ENCODE peak calls at places on chromosomes 13 and 19, in eight cellular contexts. S is mucosa of descending colon; E is CD8-positive, alpha-beta memory T cell; W is RPMI7951; T is PC-3; N is AG09309; R is activated CD4-positive, CD25-positive, alpha-beta regulatory T cell; V is naive thymus-derived CD8-positive, alpha-beta T cell. Q is an unnamed sample.
A peak's percentile ranks its signal among the peaks of the same experiment; 100 is the strongest.

GRCh38 chr13:79423801-79424642 is 18.0 kb upstream of the RBM26 start:
- DNase-seq in N (no peak), V (no peak), E (no peak), T (peak; percentile 58), W (peak; percentile 53), S (no peak), R (peak; percentile 0), Q (peak; percentile 48)

GRCh38 chr19:2616741-2617392 is 85.6 kb downstream of the GNG7 start:
- DNase-seq in W (no peak), T (no peak), V (no peak), N (no peak), E (no peak), R (no peak), S (no peak), Q (no peak)

GRCh38 chr19:31511696-31512095 is 162.5 kb upstream of the TSHZ3 start:
- DNase-seq in W (no peak), E (no peak), R (no peak), T (no peak), S (no peak), N (no peak), V (no peak), Q (no peak)

GRCh38 chr13:59437902-59438301 is 725.8 kb downstream of the DIAPH3 start:
- DNase-seq in S (no peak), N (no peak), V (no peak), T (no peak), W (no peak), E (no peak), R (no peak), Q (no peak)

GRCh38 chr13:111414341-111414740 is 93.9 kb downstream of the TEX29 start:
- DNase-seq in E (no peak), V (no peak), R (no peak), N (no peak), S (no peak), W (no peak), T (no peak), Q (no peak)

GRCh38 chr13:87120476-87120875 is 550.7 kb upstream of the SLITRK5 start:
- DNase-seq in S (no peak), W (no peak), N (no peak), T (no peak), E (no peak), V (no peak), R (no peak), Q (no peak)

GRCh38 chr19:23771348-23771747 is 12.7 kb upstream of the ZNF681 start:
- DNase-seq in N (no peak), V (no peak), E (no peak), W (no peak), S (no peak), R (no peak), T (no peak), Q (no peak)

GRCh38 chr19:41327499-41328156 is 17.7 kb downstream of the CCDC97 start:
- DNase-seq in R (peak; percentile 64), T (peak; percentile 81), W (peak; percentile 81), N (no peak), E (peak; percentile 92), V (peak; percentile 60), S (peak; percentile 76), Q (peak; percentile 81)

GRCh38 chr19:48741222-48741999 is 1.0 kb upstream of the RASIP1 start:
- DNase-seq in N (no peak), S (peak; percentile 58), T (no peak), R (no peak), E (no peak), W (no peak), V (peak; percentile 33), Q (no peak)

GRCh38 chr13:99215466-99215865 is 14.8 kb downstream of the UBAC2 start:
- DNase-seq in S (peak; percentile 30), W (no peak), E (peak; percentile 57), R (peak; percentile 28), V (peak; percentile 41), T (no peak), N (no peak), Q (no peak)

GRCh38 chr13:65808061-65808460 is 1422.1 kb downstream of the PCDH9 start:
- DNase-seq in T (no peak), R (no peak), N (peak; percentile 13), S (no peak), E (no peak), W (no peak), V (no peak), Q (peak; percentile 46)

GRCh38 chr19:48918801-48919247 is 14.7 kb upstream of the DHDH start:
- DNase-seq in V (no peak), E (no peak), S (no peak), T (peak; percentile 15), W (peak; percentile 23), R (no peak), N (no peak), Q (peak; percentile 32)